ENCODE peak calls at places on chromosomes 2 and 18, in four cellular contexts. V is psoas muscle, C is SJSA1, D is cardiac muscle cell. O is an unnamed sample.

GRCh38 chr2:134137182-134137595 is 116.7 kb upstream of the MGAT5 start:
- DNase-seq in V (no peak), C (peak; percentile 9), D (peak; percentile 79), O (no peak)

GRCh38 chr2:137262600-137262999 is 497.3 kb downstream of the THSD7B start:
- DNase-seq in V (no peak), C (no peak), D (no peak), O (no peak)

GRCh38 chr2:70991142-70991541 is 3.5 kb downstream of the TEX261 start:
- DNase-seq in V (no peak), C (no peak), D (no peak), O (no peak)

GRCh38 chr2:241554610-241555322 is 3.8 kb upstream of the BOK start:
- DNase-seq in V (no peak), C (no peak), D (no peak), O (no peak)

GRCh38 chr2:98463551-98463971 is 18.9 kb downstream of the INPP4A start:
- DNase-seq in V (no peak), C (no peak), D (no peak), O (peak; percentile 9)

GRCh38 chr2:11155326-11156059 is at the start of gene SLC66A3:
- DNase-seq in V (no peak), C (peak; percentile 90), D (peak; percentile 95), O (peak; percentile 81)

GRCh38 chr2:233818639-233819621 is 35.4 kb downstream of the HJURP start:
- DNase-seq in V (no peak), C (no peak), D (no peak), O (no peak)

GRCh38 chr2:175734679-175735078 is 267.4 kb downstream of the LNPK start:
- DNase-seq in V (no peak), C (no peak), D (no peak), O (no peak)

GRCh38 chr2:17476820-17477219 is 41.4 kb downstream of the RAD51AP2 start:
- DNase-seq in V (no peak), C (no peak), D (no peak), O (no peak)

GRCh38 chr18:38688402-38688801 is 1122.8 kb upstream of the CELF4 start:
- DNase-seq in V (no peak), C (no peak), D (no peak), O (no peak)

GRCh38 chr2:79275197-79275596 is 115.6 kb upstream of the REG3A start:
- DNase-seq in V (no peak), C (no peak), D (no peak), O (no peak)
- H3K27ac ChIP-seq in V (no peak overlapping the region), C (no peak overlapping the region), D (no peak overlapping the region), O (no peak overlapping the region)

GRCh38 chr18:23664674-23665073 is 2.0 kb upstream of the ANKRD29 start:
- DNase-seq in V (no peak), C (no peak), D (peak; percentile 37), O (no peak)

GRCh38 chr18:23667114-23667513 is 4.4 kb upstream of the ANKRD29 start:
- DNase-seq in V (no peak), C (no peak), D (no peak), O (no peak)

GRCh38 chr18:23658296-23658695 is 4.4 kb downstream of the ANKRD29 start:
- DNase-seq in V (no peak), C (no peak), D (no peak), O (no peak)

GRCh38 chr18:23662309-23663263 is at the start of gene ANKRD29:
- DNase-seq in V (peak; percentile 51), C (no peak), D (peak; percentile 52), O (peak; percentile 27)

GRCh38 chr18:23661735-23662308 is 889 bp downstream of the ANKRD29 start:
- DNase-seq in V (no peak), C (no peak), D (no peak), O (no peak)
- H3K4me3 ChIP-seq in V (peak overlapping the region; percentile 65), C (peak overlapping the region; percentile 29), D (peak overlapping the region; percentile 51), O (peak overlapping the region; percentile 65)

DNA sequence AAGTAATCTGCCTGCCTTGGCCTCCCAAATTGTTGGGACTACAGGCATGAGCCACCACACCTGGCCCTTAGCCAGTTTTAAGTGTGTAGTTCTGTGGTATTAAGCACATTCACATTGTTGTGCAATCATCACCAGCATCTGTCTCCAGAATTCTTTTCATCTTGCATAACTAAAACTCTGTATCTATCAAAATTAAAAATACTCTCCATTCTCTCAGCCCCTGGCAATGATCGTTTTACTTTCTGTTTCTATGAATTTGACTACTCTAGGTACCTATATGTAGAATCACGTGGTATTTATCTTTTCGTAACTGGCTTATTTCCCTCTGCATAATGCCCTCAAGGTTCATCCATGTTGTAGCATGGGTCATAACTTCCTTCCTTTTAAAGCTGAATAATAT is 45.5 kb upstream of the CAVIN2 start:
- DNase-seq in V (no peak), C (no peak), D (no peak), O (no peak)
- H3K27me3 ChIP-seq in V (no peaks in the 10 kb centered on the region), C (no peaks in the 10 kb centered on the region), D (no peaks in the 10 kb centered on the region), O (no peaks in the 10 kb centered on the region)

GRCh38 chr2:239066597-239066996 is 218.7 kb downstream of the TWIST2 start:
- DNase-seq in V (peak; percentile 42), C (no peak), D (no peak), O (no peak)

GRCh38 chr2:239068411-239068810 is 220.5 kb downstream of the TWIST2 start:
- DNase-seq in V (peak; percentile 35), C (no peak), D (no peak), O (no peak)

GRCh38 chr2:239065537-239065936 is 217.7 kb downstream of the TWIST2 start:
- DNase-seq in V (peak; percentile 78), C (no peak), D (no peak), O (no peak)

GRCh38 chr2:239065962-239066361 is 218.1 kb downstream of the TWIST2 start:
- DNase-seq in V (peak; percentile 44), C (no peak), D (no peak), O (no peak)

GRCh38 chr2:239067196-239067865 is 219.4 kb downstream of the TWIST2 start:
- DNase-seq in V (peak; percentile 47), C (no peak), D (no peak), O (no peak)
- H3K27ac ChIP-seq in V (no peak overlapping the region), C (no peak overlapping the region), D (no peak overlapping the region), O (no peak overlapping the region)

O was measured in naive thymus-derived CD4-positive, alpha-beta T cell.